ENCODE peak calls at places on chromosomes 7 and 10, in six cellular contexts. One of them, this sample, is unnamed.
A peak's percentile ranks its signal among the peaks of the same experiment; 100 is the strongest.

GRCh38 chr10:7984896-7985295 is 69.6 kb upstream of the GATA3 start:
- DNase-seq in NCI-H2081: no peak
- DNase-seq in anterior cingulate cortex: no peak
- DNase-seq in stimulated activated CD8-positive, alpha-beta memory T cell treated with anti-CD3 and anti-CD28 coated beads, Interleukin-15, amount 100 ng/mL, for 24 hours: no peak
- DNase-seq in activated CD8-positive, alpha-beta T cell treated with anti-CD3 and anti-CD28 coated beads for 36 hours: no peak
- DNase-seq in kidney: no peak
- DNase-seq in this sample: no peak

GRCh38 chr7:83947260-83947659 is 247.3 kb downstream of the SEMA3A start:
- DNase-seq in activated CD8-positive, alpha-beta T cell treated with anti-CD3 and anti-CD28 coated beads for 36 hours: peak; percentile 15
- DNase-seq in kidney: peak; percentile 17
- DNase-seq in anterior cingulate cortex: no peak
- DNase-seq in NCI-H2081: peak; percentile 40
- DNase-seq in stimulated activated CD8-positive, alpha-beta memory T cell treated with anti-CD3 and anti-CD28 coated beads, Interleukin-15, amount 100 ng/mL, for 24 hours: no peak
- DNase-seq in this sample: no peak

GRCh38 chr7:92685146-92686042 is 95.2 kb upstream of the FAM133B start:
- DNase-seq in kidney: no peak
- DNase-seq in stimulated activated CD8-positive, alpha-beta memory T cell treated with anti-CD3 and anti-CD28 coated beads, Interleukin-15, amount 100 ng/mL, for 24 hours: no peak
- DNase-seq in anterior cingulate cortex: no peak
- DNase-seq in NCI-H2081: no peak
- DNase-seq in activated CD8-positive, alpha-beta T cell treated with anti-CD3 and anti-CD28 coated beads for 36 hours: peak; percentile 93
- DNase-seq in this sample: no peak

GRCh38 chr10:17506859-17507471 is 52.6 kb upstream of the ST8SIA6 start:
- DNase-seq in activated CD8-positive, alpha-beta T cell treated with anti-CD3 and anti-CD28 coated beads for 36 hours: no peak
- DNase-seq in kidney: no peak
- DNase-seq in stimulated activated CD8-positive, alpha-beta memory T cell treated with anti-CD3 and anti-CD28 coated beads, Interleukin-15, amount 100 ng/mL, for 24 hours: no peak
- DNase-seq in anterior cingulate cortex: no peak
- DNase-seq in NCI-H2081: no peak
- DNase-seq in this sample: no peak

GRCh38 chr10:5508786-5509185 is 9.4 kb upstream of the CALML5 start:
- DNase-seq in stimulated activated CD8-positive, alpha-beta memory T cell treated with anti-CD3 and anti-CD28 coated beads, Interleukin-15, amount 100 ng/mL, for 24 hours: no peak
- DNase-seq in kidney: peak; percentile 24
- DNase-seq in activated CD8-positive, alpha-beta T cell treated with anti-CD3 and anti-CD28 coated beads for 36 hours: no peak
- DNase-seq in anterior cingulate cortex: no peak
- DNase-seq in NCI-H2081: no peak
- DNase-seq in this sample: no peak

GRCh38 chr10:49647554-49647953 is 31.9 kb upstream of the C10orf53 start:
- DNase-seq in kidney: no peak
- DNase-seq in activated CD8-positive, alpha-beta T cell treated with anti-CD3 and anti-CD28 coated beads for 36 hours: no peak
- DNase-seq in anterior cingulate cortex: no peak
- DNase-seq in stimulated activated CD8-positive, alpha-beta memory T cell treated with anti-CD3 and anti-CD28 coated beads, Interleukin-15, amount 100 ng/mL, for 24 hours: no peak
- DNase-seq in NCI-H2081: no peak
- DNase-seq in this sample: no peak

GRCh38 chr7:15628876-15629275 is 57.6 kb downstream of the MEOX2 start:
- DNase-seq in activated CD8-positive, alpha-beta T cell treated with anti-CD3 and anti-CD28 coated beads for 36 hours: no peak
- DNase-seq in anterior cingulate cortex: no peak
- DNase-seq in stimulated activated CD8-positive, alpha-beta memory T cell treated with anti-CD3 and anti-CD28 coated beads, Interleukin-15, amount 100 ng/mL, for 24 hours: no peak
- DNase-seq in NCI-H2081: no peak
- DNase-seq in kidney: no peak
- DNase-seq in this sample: no peak

GRCh38 chr7:94266278-94266677 is 128.4 kb upstream of the COL1A2 start:
- DNase-seq in anterior cingulate cortex: no peak
- DNase-seq in activated CD8-positive, alpha-beta T cell treated with anti-CD3 and anti-CD28 coated beads for 36 hours: no peak
- DNase-seq in NCI-H2081: no peak
- DNase-seq in stimulated activated CD8-positive, alpha-beta memory T cell treated with anti-CD3 and anti-CD28 coated beads, Interleukin-15, amount 100 ng/mL, for 24 hours: no peak
- DNase-seq in kidney: no peak
- DNase-seq in this sample: no peak

GRCh38 chr7:141737118-141737835 is 881 bp upstream of the SSBP1 start:
- DNase-seq in kidney: no peak
- DNase-seq in stimulated activated CD8-positive, alpha-beta memory T cell treated with anti-CD3 and anti-CD28 coated beads, Interleukin-15, amount 100 ng/mL, for 24 hours: no peak
- DNase-seq in NCI-H2081: peak; percentile 63
- DNase-seq in anterior cingulate cortex: no peak
- DNase-seq in activated CD8-positive, alpha-beta T cell treated with anti-CD3 and anti-CD28 coated beads for 36 hours: peak; percentile 20
- DNase-seq in this sample: no peak

GRCh38 chr10:116524736-116525135 is 21.0 kb upstream of the PNLIP start:
- DNase-seq in NCI-H2081: no peak
- DNase-seq in kidney: no peak
- DNase-seq in anterior cingulate cortex: no peak
- DNase-seq in activated CD8-positive, alpha-beta T cell treated with anti-CD3 and anti-CD28 coated beads for 36 hours: no peak
- DNase-seq in stimulated activated CD8-positive, alpha-beta memory T cell treated with anti-CD3 and anti-CD28 coated beads, Interleukin-15, amount 100 ng/mL, for 24 hours: no peak
- DNase-seq in this sample: no peak

GRCh38 chr7:74568658-74569057 is 88.9 kb upstream of the GTF2I start:
- DNase-seq in kidney: no peak
- DNase-seq in anterior cingulate cortex: no peak
- DNase-seq in stimulated activated CD8-positive, alpha-beta memory T cell treated with anti-CD3 and anti-CD28 coated beads, Interleukin-15, amount 100 ng/mL, for 24 hours: no peak
- DNase-seq in NCI-H2081: no peak
- DNase-seq in activated CD8-positive, alpha-beta T cell treated with anti-CD3 and anti-CD28 coated beads for 36 hours: no peak
- DNase-seq in this sample: no peak

GRCh38 chr7:144546795-144547194 is 143.3 kb upstream of the NOBOX start:
- DNase-seq in NCI-H2081: no peak
- DNase-seq in activated CD8-positive, alpha-beta T cell treated with anti-CD3 and anti-CD28 coated beads for 36 hours: no peak
- DNase-seq in stimulated activated CD8-positive, alpha-beta memory T cell treated with anti-CD3 and anti-CD28 coated beads, Interleukin-15, amount 100 ng/mL, for 24 hours: no peak
- DNase-seq in kidney: no peak
- DNase-seq in anterior cingulate cortex: no peak
- DNase-seq in this sample: no peak

GRCh38 chr10:103676851-103677417 is 178.4 kb downstream of the SH3PXD2A start:
- DNase-seq in anterior cingulate cortex: no peak
- DNase-seq in NCI-H2081: no peak
- DNase-seq in kidney: no peak
- DNase-seq in stimulated activated CD8-positive, alpha-beta memory T cell treated with anti-CD3 and anti-CD28 coated beads, Interleukin-15, amount 100 ng/mL, for 24 hours: no peak
- DNase-seq in activated CD8-positive, alpha-beta T cell treated with anti-CD3 and anti-CD28 coated beads for 36 hours: no peak
- DNase-seq in this sample: no peak

GRCh38 chr10:101293007-101293723 is 60.8 kb upstream of the BTRC start:
- DNase-seq in kidney: no peak
- DNase-seq in stimulated activated CD8-positive, alpha-beta memory T cell treated with anti-CD3 and anti-CD28 coated beads, Interleukin-15, amount 100 ng/mL, for 24 hours: no peak
- DNase-seq in activated CD8-positive, alpha-beta T cell treated with anti-CD3 and anti-CD28 coated beads for 36 hours: no peak
- DNase-seq in anterior cingulate cortex: no peak
- DNase-seq in NCI-H2081: peak; percentile 22
- DNase-seq in this sample: no peak

GRCh38 chr7:134371536-134371935 is 54.8 kb upstream of the SLC35B4 start:
- DNase-seq in activated CD8-positive, alpha-beta T cell treated with anti-CD3 and anti-CD28 coated beads for 36 hours: no peak
- DNase-seq in NCI-H2081: peak; percentile 52
- DNase-seq in anterior cingulate cortex: no peak
- DNase-seq in stimulated activated CD8-positive, alpha-beta memory T cell treated with anti-CD3 and anti-CD28 coated beads, Interleukin-15, amount 100 ng/mL, for 24 hours: no peak
- DNase-seq in kidney: no peak
- DNase-seq in this sample: no peak

GRCh38 chr7:68862736-68863135 is 735.5 kb upstream of the AUTS2 start:
- DNase-seq in activated CD8-positive, alpha-beta T cell treated with anti-CD3 and anti-CD28 coated beads for 36 hours: no peak
- DNase-seq in anterior cingulate cortex: no peak
- DNase-seq in stimulated activated CD8-positive, alpha-beta memory T cell treated with anti-CD3 and anti-CD28 coated beads, Interleukin-15, amount 100 ng/mL, for 24 hours: no peak
- DNase-seq in kidney: no peak
- DNase-seq in NCI-H2081: peak; percentile 83
- DNase-seq in this sample: no peak

GRCh38 chr10:69222157-69223027 is 2.3 kb downstream of the HKDC1 start:
- DNase-seq in anterior cingulate cortex: no peak
- DNase-seq in NCI-H2081: peak; percentile 21
- DNase-seq in activated CD8-positive, alpha-beta T cell treated with anti-CD3 and anti-CD28 coated beads for 36 hours: peak; percentile 92
- DNase-seq in stimulated activated CD8-positive, alpha-beta memory T cell treated with anti-CD3 and anti-CD28 coated beads, Interleukin-15, amount 100 ng/mL, for 24 hours: peak; percentile 23
- DNase-seq in kidney: peak; percentile 84
- DNase-seq in this sample: peak; percentile 46

GRCh38 chr7:111164442-111164841 is 73.5 kb downstream of the LRRN3 start:
- DNase-seq in NCI-H2081: no peak
- DNase-seq in stimulated activated CD8-positive, alpha-beta memory T cell treated with anti-CD3 and anti-CD28 coated beads, Interleukin-15, amount 100 ng/mL, for 24 hours: no peak
- DNase-seq in kidney: no peak
- DNase-seq in anterior cingulate cortex: no peak
- DNase-seq in activated CD8-positive, alpha-beta T cell treated with anti-CD3 and anti-CD28 coated beads for 36 hours: no peak
- DNase-seq in this sample: no peak

GRCh38 chr10:92880233-92880861 is 32.0 kb downstream of the EXOC6 start:
- DNase-seq in stimulated activated CD8-positive, alpha-beta memory T cell treated with anti-CD3 and anti-CD28 coated beads, Interleukin-15, amount 100 ng/mL, for 24 hours: no peak
- DNase-seq in kidney: no peak
- DNase-seq in NCI-H2081: peak; percentile 22
- DNase-seq in anterior cingulate cortex: no peak
- DNase-seq in activated CD8-positive, alpha-beta T cell treated with anti-CD3 and anti-CD28 coated beads for 36 hours: peak; percentile 5
- DNase-seq in this sample: no peak

GRCh38 chr10:12042797-12043651 is at the start of gene UPF2:
- DNase-seq in NCI-H2081: peak; percentile 94
- DNase-seq in anterior cingulate cortex: peak; percentile 98
- DNase-seq in kidney: peak; percentile 99
- DNase-seq in activated CD8-positive, alpha-beta T cell treated with anti-CD3 and anti-CD28 coated beads for 36 hours: peak; percentile 96
- DNase-seq in stimulated activated CD8-positive, alpha-beta memory T cell treated with anti-CD3 and anti-CD28 coated beads, Interleukin-15, amount 100 ng/mL, for 24 hours: peak; percentile 90
- DNase-seq in this sample: peak; percentile 92

This sample was measured in frontal cortex.